ENCODE peak calls at places on chromosomes 4 and X, in five cellular contexts. L is DMS153; Z is stromal cell of bone marrow; V is CD8-positive, alpha-beta T cell; H is iris pigment epithelial cell. X is an unnamed sample.

GRCh38 chrX:1686642-1687041 is 71.8 kb downstream of the ASMT start:
- DNase-seq in H (peak; percentile 7), Z (no peak), V (no peak), L (no peak), X (peak; percentile 59)

GRCh38 chrX:65203545-65203944 is 227.3 kb upstream of the ZC4H2 start:
- DNase-seq in V (no peak), L (no peak), Z (no peak), H (no peak), X (no peak)

GRCh38 chrX:56219702-56220101 is 12.5 kb upstream of the KLF8 start:
- DNase-seq in H (no peak), L (no peak), V (no peak), Z (no peak), X (no peak)

GRCh38 chrX:129037389-129037788 is 485.9 kb downstream of the SMARCA1 start:
- DNase-seq in L (no peak), H (no peak), Z (no peak), V (no peak), X (no peak)

GRCh38 chr4:122917731-122918130 is 4.7 kb downstream of the NUDT6 start:
- DNase-seq in Z (no peak), V (no peak), H (peak; percentile 45), L (no peak), X (no peak)

GRCh38 chr4:184932343-184932742 is 85.9 kb upstream of the HELT start:
- DNase-seq in Z (no peak), L (no peak), V (no peak), H (no peak), X (no peak)

GRCh38 chr4:15427126-15427525 is 707 bp upstream of the C1QTNF7 start:
- DNase-seq in V (no peak), L (no peak), Z (peak; percentile 39), H (no peak), X (no peak)

GRCh38 chr4:53307819-53308773 is 57.8 kb downstream of the SCFD2 start:
- DNase-seq in L (no peak), H (no peak), V (no peak), Z (no peak), X (no peak)

GRCh38 chr4:31613946-31614623 is 893.9 kb downstream of the PCDH7 start:
- DNase-seq in V (no peak), L (peak; percentile 7), Z (no peak), H (peak; percentile 4), X (peak; percentile 20)

GRCh38 chr4:99321241-99322191 is at the start of gene ADH1B:
- DNase-seq in V (no peak), Z (no peak), H (no peak), L (no peak), X (no peak)

GRCh38 chrX:131987252-131987651 is 35.9 kb upstream of the STK26 start:
- DNase-seq in H (no peak), V (peak; percentile 11), Z (no peak), L (no peak), X (no peak)

GRCh38 chr4:132642196-132642817 is 506.8 kb upstream of the PCDH10 start:
- DNase-seq in H (peak; percentile 44), Z (peak; percentile 2), V (no peak), L (peak; percentile 37), X (no peak)

GRCh38 chrX:39894626-39895025 is 203.1 kb downstream of the BCOR start:
- DNase-seq in H (no peak), Z (no peak), L (peak; percentile 48), V (no peak), X (no peak)

GRCh38 chrX:132591719-132592275 is 103.0 kb upstream of the MBNL3 start:
- DNase-seq in Z (no peak), H (no peak), L (peak; percentile 69), V (no peak), X (no peak)

GRCh38 chrX:46820391-46821100 is 16.3 kb upstream of the RP2 start:
- DNase-seq in V (no peak), L (no peak), H (no peak), Z (no peak), X (no peak)

GRCh38 chr4:121454251-121454979 is 73.6 kb upstream of the QRFPR start:
- DNase-seq in Z (no peak), V (no peak), H (no peak), L (no peak), X (peak; percentile 43)

GRCh38 chrX:81082649-81083048 is 119.1 kb downstream of the HMGN5 start:
- DNase-seq in H (no peak), L (no peak), Z (no peak), V (no peak), X (no peak)

GRCh38 chr4:120850048-120850599 is 72.4 kb downstream of the PRDM5 start:
- DNase-seq in L (no peak), V (no peak), H (peak; percentile 60), Z (peak; percentile 26), X (peak; percentile 31)

GRCh38 chr4:103303011-103303410 is 104.9 kb upstream of the CENPE start:
- DNase-seq in Z (no peak), L (no peak), H (no peak), V (no peak), X (no peak)

GRCh38 chrX:39705299-39705698 is 392.5 kb downstream of the BCOR start:
- DNase-seq in Z (peak; percentile 78), V (no peak), H (peak; percentile 93), L (no peak), X (peak; percentile 73)

GRCh38 chr4:188295899-188296298 is 156.7 kb downstream of the TRIML1 start:
- DNase-seq in V (no peak), Z (peak; percentile 94), H (peak; percentile 8), L (peak; percentile 4), X (no peak)

GRCh38 chr4:53589511-53589910 is 1.8 kb downstream of the LNX1 start:
- DNase-seq in Z (no peak), L (no peak), H (peak; percentile 46), V (no peak), X (no peak)

GRCh38 chr4:152458801-152459302 is 77.0 kb downstream of the FBXW7 start:
- DNase-seq in V (no peak), Z (no peak), L (no peak), H (peak; percentile 67), X (no peak)

GRCh38 chrX:20362268-20363002 is 95.7 kb upstream of the RPS6KA3 start:
- DNase-seq in V (no peak), Z (peak; percentile 71), H (peak; percentile 63), L (peak; percentile 98), X (peak; percentile 64)

GRCh38 chr4:98674404-98675173 is 16.2 kb upstream of the TSPAN5 start:
- DNase-seq in Z (no peak), L (no peak), H (no peak), V (no peak), X (no peak)

GRCh38 chrX:68989865-68990606 is 161.2 kb downstream of the EFNB1 start:
- DNase-seq in L (no peak), Z (peak; percentile 38), H (peak; percentile 36), V (no peak), X (no peak)

GRCh38 chrX:78124304-78124703 is 15.1 kb downstream of the TAF9B start:
- DNase-seq in Z (no peak), V (no peak), H (peak; percentile 15), L (no peak), X (no peak)

GRCh38 chr4:137960371-137961050 is 281.6 kb downstream of the SLC7A11 start:
- DNase-seq in L (no peak), Z (peak; percentile 84), H (peak; percentile 86), V (no peak), X (peak; percentile 79)

GRCh38 chr4:186604124-186604627 is 48.8 kb upstream of the MTNR1A start:
- DNase-seq in H (no peak), Z (no peak), L (no peak), V (no peak), X (no peak)

GRCh38 chr4:112130903-112131302 is 14.4 kb upstream of the FAM241A start:
- DNase-seq in H (peak; percentile 30), L (no peak), V (no peak), Z (no peak), X (no peak)

GRCh38 chrX:2478546-2479419 is 22.0 kb downstream of the DHRSX start:
- DNase-seq in Z (no peak), L (no peak), V (no peak), H (no peak), X (no peak)

GRCh38 chr4:13364178-13364577 is 120.0 kb downstream of the RAB28 start:
- DNase-seq in L (no peak), H (no peak), V (no peak), Z (no peak), X (no peak)

GRCh38 chr4:89823416-89823815 is 13.5 kb downstream of the SNCA start:
- DNase-seq in L (no peak), H (peak; percentile 58), Z (no peak), V (no peak), X (peak; percentile 58)

GRCh38 chr4:8911311-8912088 is 39.9 kb upstream of the HMX1 start:
- DNase-seq in H (no peak), L (no peak), V (peak; percentile 7), Z (no peak), X (peak; percentile 20)

GRCh38 chr4:2799444-2799911 is 6.6 kb downstream of the SH3BP2 start:
- DNase-seq in Z (no peak), V (no peak), L (no peak), H (no peak), X (no peak)